ENCODE peak calls at places on chromosomes 2 and 18, in seven cellular contexts. Q, N, L, F, H, U and P are unnamed samples. For H3K4me1, the result is how much of the 10 kb centered on the place peaks cover.

GRCh38 chr2:198321522-198322088 is 517.2 kb downstream of the PLCL1 start:
- DNase-seq in Q (peak), N (peak), L (no peak), F (no peak), H (peak), U (no peak), P (no peak)

GRCh38 chr2:157989227-157989626 is 112.4 kb upstream of the UPP2 start:
- DNase-seq in Q (no peak), N (no peak), L (no peak), F (no peak), H (no peak), U (no peak), P (no peak)

GRCh38 chr18:78407456-78407823 is 572.2 kb upstream of the SALL3 start:
- DNase-seq in Q (no peak), N (no peak), L (no peak), F (no peak), H (no peak), U (no peak), P (no peak)

GRCh38 chr2:216683846-216684245 is 11.5 kb downstream of the IGFBP5 start:
- DNase-seq in Q (peak), N (no peak), L (peak), F (no peak), H (peak), U (no peak), P (no peak)

GRCh38 chr2:136021406-136021805 is 36.0 kb upstream of the DARS1 start:
- DNase-seq in Q (no peak), N (no peak), L (no peak), F (no peak), H (no peak), U (no peak), P (no peak)

GRCh38 chr2:219912530-219912929 is 285.1 kb downstream of the SLC4A3 start:
- DNase-seq in Q (peak), N (peak), L (peak), F (no peak), H (peak), U (no peak), P (no peak)

GRCh38 chr18:79866889-79867574 is 69.3 kb downstream of the KCNG2 start:
- DNase-seq in Q (no peak), N (no peak), L (peak), F (no peak), H (no peak), U (no peak), P (no peak)

GRCh38 chr2:225164406-225165048 is 122.3 kb upstream of the DOCK10 start:
- DNase-seq in Q (no peak), N (no peak), L (no peak), F (no peak), H (peak), U (no peak), P (no peak)

GRCh38 chr2:207332473-207333212 is 166.9 kb upstream of the KLF7 start:
- DNase-seq in Q (no peak), N (no peak), L (peak), F (no peak), H (peak), U (no peak), P (no peak)

GRCh38 chr2:13332060-13332459 is 615.3 kb downstream of the TRIB2 start:
- DNase-seq in Q (no peak), N (no peak), L (no peak), F (no peak), H (no peak), U (no peak), P (no peak)

GRCh38 chr2:107276034-107276433 is 390.1 kb upstream of the ST6GAL2 start:
- DNase-seq in Q (no peak), N (no peak), L (no peak), F (no peak), H (no peak), U (no peak), P (no peak)

GRCh38 chr2:70499253-70499652 is 54.4 kb downstream of the TGFA start:
- DNase-seq in Q (no peak), N (no peak), L (no peak), F (no peak), H (no peak), U (no peak), P (no peak)

GRCh38 chr2:27833931-27834330 is 56.3 kb downstream of the RBKS start:
- DNase-seq in Q (no peak), N (peak), L (peak), F (no peak), H (peak), U (no peak), P (no peak)

GRCh38 chr2:159677654-159678053 is 34.7 kb upstream of the MARCHF7 start:
- DNase-seq in Q (peak), N (peak), L (peak), F (no peak), H (peak), U (no peak), P (no peak)

GRCh38 chr2:240806006-240806405 is 14.0 kb downstream of the KIF1A start:
- DNase-seq in Q (no peak), N (no peak), L (no peak), F (no peak), H (no peak), U (no peak), P (no peak)

GRCh38 chr2:128375454-128375853 is 56.8 kb upstream of the HS6ST1 start:
- DNase-seq in Q (no peak), N (no peak), L (no peak), F (no peak), H (no peak), U (no peak), P (no peak)

GRCh38 chr2:164960159-164960558 is 4.8 kb upstream of the SLC38A11 start:
- DNase-seq in Q (no peak), N (no peak), L (no peak), F (no peak), H (no peak), U (no peak), P (no peak)

GRCh38 chr18:74963820-74964446 is 245.0 kb downstream of the PTGR3 start:
- DNase-seq in Q (peak), N (peak), L (peak), F (no peak), H (peak), U (no peak), P (peak)

GRCh38 chr2:138238908-138239307 is 262.7 kb upstream of the SPOPL start:
- DNase-seq in Q (no peak), N (no peak), L (no peak), F (no peak), H (no peak), U (no peak), P (no peak)

GRCh38 chr2:71597749-71598148 is 144.4 kb downstream of the DYSF start:
- DNase-seq in Q (no peak), N (no peak), L (no peak), F (no peak), H (no peak), U (no peak), P (no peak)

GRCh38 chr18:3810271-3810670 is 360.3 kb downstream of the TGIF1 start:
- DNase-seq in Q (no peak), N (no peak), L (no peak), F (no peak), H (no peak), U (no peak), P (no peak)

GRCh38 chr2:100409975-100410647 is 7.4 kb downstream of the CHST10 start:
- DNase-seq in Q (peak), N (no peak), L (no peak), F (no peak), H (no peak), U (no peak), P (no peak)

GRCh38 chr2:236871500-236872001 is 214.1 kb upstream of the COPS8 start:
- DNase-seq in Q (peak), N (no peak), L (peak), F (no peak), H (peak), U (peak), P (no peak)

GRCh38 chr18:28161608-28162599 is 15.0 kb downstream of the CDH2 start:
- DNase-seq in Q (no peak), N (no peak), L (peak), F (no peak), H (no peak), U (no peak), P (no peak)

GRCh38 chr2:113376935-113377445 is 60.5 kb upstream of the ZNG1B start:
- DNase-seq in Q (peak), N (no peak), L (no peak), F (no peak), H (no peak), U (no peak), P (no peak)

GRCh38 chr2:215843579-215843978 is 169.8 kb downstream of the MREG start:
- DNase-seq in Q (peak), N (no peak), L (peak), F (no peak), H (peak), U (no peak), P (no peak)

GRCh38 chr2:160339291-160339690 is 139.2 kb upstream of the ITGB6 start:
- DNase-seq in Q (no peak), N (no peak), L (no peak), F (no peak), H (no peak), U (no peak), P (no peak)

GRCh38 chr2:240503848-240504247 is 53.9 kb downstream of the ANKMY1 start:
- DNase-seq in Q (no peak), N (no peak), L (no peak), F (no peak), H (no peak), U (no peak), P (peak)

GRCh38 chr2:139763705-139764104 is 983.5 kb upstream of the NXPH2 start:
- DNase-seq in Q (no peak), N (peak), L (no peak), F (no peak), H (no peak), U (no peak), P (no peak)

GRCh38 chr2:240857039-240858008 is 11.3 kb upstream of the AGXT start:
- DNase-seq in Q (peak), N (peak), L (no peak), F (no peak), H (no peak), U (no peak), P (peak)

GRCh38 chr2:120852200-120852815 is 116.6 kb downstream of the GLI2 start:
- DNase-seq in Q (no peak), N (no peak), L (no peak), F (no peak), H (no peak), U (no peak), P (no peak)

GRCh38 chr18:71743634-71744033 is 800.5 kb downstream of the CBLN2 start:
- DNase-seq in Q (no peak), N (no peak), L (no peak), F (no peak), H (no peak), U (no peak), P (no peak)

GRCh38 chr18:63097198-63097597 is 222.4 kb downstream of the BCL2 start:
- DNase-seq in Q (no peak), N (no peak), L (no peak), F (no peak), H (no peak), U (no peak), P (no peak)

GRCh38 chr2:136235451-136236418 is 117.8 kb upstream of the CXCR4 start:
- DNase-seq in Q (peak), N (peak), L (peak), F (no peak), H (no peak), U (no peak), P (no peak)

GRCh38 chr18:7603259-7604000 is 36.3 kb downstream of the PTPRM start:
- DNase-seq in Q (no peak), N (no peak), L (no peak), F (no peak), H (no peak), U (no peak), P (no peak)

GRCh38 chr18:7601936-7602335 is 34.8 kb downstream of the PTPRM start:
- DNase-seq in Q (no peak), N (no peak), L (no peak), F (no peak), H (no peak), U (no peak), P (no peak)

GRCh38 chr18:7600036-7600435 is 32.9 kb downstream of the PTPRM start:
- DNase-seq in Q (no peak), N (no peak), L (no peak), F (no peak), H (no peak), U (no peak), P (no peak)

GRCh38 chr18:7600528-7601248 is 33.6 kb downstream of the PTPRM start:
- DNase-seq in Q (no peak), N (no peak), L (no peak), F (no peak), H (no peak), U (no peak), P (no peak)

GRCh38 chr18:7601249-7601620 is 34.1 kb downstream of the PTPRM start:
- DNase-seq in Q (no peak), N (peak), L (peak), F (no peak), H (peak), U (no peak), P (no peak)
- H3K4ac ChIP-seq in Q (no peak), N (no peak), L (no peak), F (no peak), H (no peak), U (no peak), P (no peak)

GRCh38 chr2:8437949-8438400 is 243.9 kb upstream of the ID2 start:
- DNase-seq in Q (no peak), N (no peak), L (no peak), F (no peak), H (no peak), U (no peak), P (no peak)

GRCh38 chr2:8435608-8436007 is 246.2 kb upstream of the ID2 start:
- DNase-seq in Q (no peak), N (no peak), L (no peak), F (no peak), H (no peak), U (no peak), P (no peak)

GRCh38 chr2:8438476-8438875 is 243.4 kb upstream of the ID2 start:
- DNase-seq in Q (no peak), N (no peak), L (no peak), F (no peak), H (no peak), U (no peak), P (no peak)

GRCh38 chr2:8437228-8437948 is 244.5 kb upstream of the ID2 start:
- DNase-seq in Q (no peak), N (no peak), L (no peak), F (no peak), H (no peak), U (no peak), P (no peak)

DNA sequence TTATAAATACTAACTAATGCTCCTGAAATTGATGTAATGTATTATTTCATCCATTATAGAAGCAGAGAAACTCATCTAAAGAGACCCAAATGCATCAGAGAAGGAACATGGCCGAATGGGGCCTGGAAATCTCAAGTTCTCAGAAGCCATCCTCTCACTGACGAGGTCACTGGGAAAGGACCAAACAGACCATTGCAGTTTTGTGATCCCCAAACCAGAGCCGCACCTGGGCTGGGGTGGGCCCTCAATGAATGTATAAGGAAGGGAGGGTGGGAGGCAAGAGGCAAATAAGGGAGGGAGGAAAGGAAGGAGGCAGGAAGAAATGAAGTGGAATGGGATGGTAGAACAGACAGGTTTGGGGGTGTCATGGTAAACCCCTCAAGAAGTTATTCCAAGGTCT is 245.3 kb upstream of the ID2 start:
- DNase-seq in Q (no peak), N (no peak), L (no peak), F (no peak), H (no peak), U (no peak), P (no peak)
- H3K4me1 ChIP-seq in Q (under half), N (under half), L (under half), F (under half), H (under half), U (under half), P (under half)

DNA sequence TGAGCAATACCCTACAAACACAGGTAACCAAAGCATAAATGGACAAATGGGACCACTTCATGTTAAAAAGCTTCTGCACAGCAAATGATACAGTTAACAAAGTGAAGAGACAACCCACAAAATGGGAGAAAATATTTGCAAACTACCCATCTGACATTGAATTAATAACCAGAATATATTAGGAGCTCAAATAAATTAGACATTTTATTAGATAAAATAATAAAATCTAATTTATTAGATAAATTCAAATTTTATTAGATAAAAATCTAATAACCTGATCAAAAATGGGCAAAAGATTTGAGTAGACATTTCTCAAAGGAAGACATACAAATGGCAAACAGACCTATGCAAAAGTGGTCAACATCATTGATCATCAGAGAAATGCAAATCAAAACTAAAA is 35.8 kb upstream of the KCNH7 start:
- DNase-seq in Q (no peak), N (no peak), L (no peak), F (no peak), H (no peak), U (no peak), P (no peak)
- H3K4ac ChIP-seq in Q (no peak), N (no peak), L (no peak), F (no peak), H (no peak), U (no peak), P (no peak)

DNA sequence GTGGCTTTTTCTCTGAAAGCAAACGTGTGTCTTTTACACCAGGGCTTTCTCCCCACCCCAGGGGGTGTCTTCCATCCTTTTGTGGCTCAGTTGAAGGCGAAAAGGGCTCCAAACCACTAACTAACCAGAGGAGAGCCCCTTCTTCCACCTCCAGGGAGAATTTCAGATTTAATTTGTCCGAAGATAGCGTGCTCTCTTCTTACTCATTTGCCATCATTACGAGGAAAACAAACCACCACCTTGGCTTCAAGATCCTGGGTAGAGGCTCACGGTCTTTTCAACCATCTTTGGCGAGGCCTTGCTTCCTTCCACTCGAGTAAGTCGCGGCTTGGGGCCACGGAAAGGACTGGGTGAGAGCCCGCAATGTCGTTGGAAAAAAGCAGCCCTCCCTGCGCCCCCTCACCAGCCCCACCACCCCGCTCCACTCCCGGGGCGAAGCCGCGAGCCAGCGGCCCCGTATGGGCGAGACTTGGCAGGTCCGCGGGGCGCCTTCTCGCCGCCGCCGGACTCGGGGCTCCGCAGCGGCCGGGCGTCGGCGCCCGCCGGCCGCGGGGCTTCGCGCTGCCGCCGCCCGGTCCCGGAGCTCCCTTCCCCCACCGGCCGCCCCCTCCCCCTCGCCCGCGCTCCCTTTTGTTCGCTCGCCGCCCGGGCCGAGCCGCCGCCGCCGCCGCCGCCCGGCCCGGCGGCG is 1.7 kb upstream of the ZNF532 start:
- DNase-seq in Q (peak), N (peak), L (peak), F (no peak), H (peak), U (peak), P (no peak)
- H3K4me1 ChIP-seq in Q (under half), N (under half), L (under half), F (half or more), H (under half), U (under half), P (under half)